ENCODE peak calls at places on chromosomes 11 and 22, in six cellular contexts. One of them, this sample, is unnamed.

GRCh38 chr11:6687876-6688275 is 4.7 kb upstream of the MRPL17 start:
- DNase-seq in HCT116: no peak
- DNase-seq in HepG2: no peak
- DNase-seq in K562: no peak
- DNase-seq in H1: no peak
- DNase-seq in SK-N-SH: no peak
- DNase-seq in this sample: no peak

GRCh38 chr22:42947211-42947990 is 67.5 kb downstream of the PACSIN2 start:
- DNase-seq in HCT116: peak; percentile 73
- DNase-seq in HepG2: peak; percentile 87
- DNase-seq in K562: no peak
- DNase-seq in H1: no peak
- DNase-seq in SK-N-SH: no peak
- DNase-seq in this sample: no peak

GRCh38 chr11:107780775-107781174 is 68.9 kb upstream of the SLN start:
- DNase-seq in HCT116: no peak
- DNase-seq in HepG2: no peak
- DNase-seq in K562: no peak
- DNase-seq in H1: no peak
- DNase-seq in SK-N-SH: no peak
- DNase-seq in this sample: peak; percentile 59

GRCh38 chr22:40685406-40685805 is 6.1 kb downstream of the MCHR1 start:
- DNase-seq in HCT116: no peak
- DNase-seq in HepG2: no peak
- DNase-seq in K562: no peak
- DNase-seq in H1: no peak
- DNase-seq in SK-N-SH: no peak
- DNase-seq in this sample: no peak

GRCh38 chr22:27879923-27880322 is 39.1 kb downstream of the PITPNB start:
- DNase-seq in HCT116: peak; percentile 13
- DNase-seq in HepG2: peak; percentile 56
- DNase-seq in K562: peak; percentile 35
- DNase-seq in H1: no peak
- DNase-seq in SK-N-SH: peak; percentile 55
- DNase-seq in this sample: no peak

GRCh38 chr11:74492084-74492483 is 1.4 kb downstream of the LIPT2 start:
- DNase-seq in HCT116: no peak
- DNase-seq in HepG2: no peak
- DNase-seq in K562: no peak
- DNase-seq in H1: no peak
- DNase-seq in SK-N-SH: no peak
- DNase-seq in this sample: no peak

GRCh38 chr11:101428918-101429317 is 154.9 kb downstream of the TRPC6 start:
- DNase-seq in HCT116: peak; percentile 29
- DNase-seq in HepG2: peak; percentile 7
- DNase-seq in K562: no peak
- DNase-seq in H1: no peak
- DNase-seq in SK-N-SH: no peak
- DNase-seq in this sample: no peak

GRCh38 chr11:130555251-130555841 is 106.9 kb downstream of the ADAMTS15 start:
- DNase-seq in HCT116: no peak
- DNase-seq in HepG2: no peak
- DNase-seq in K562: no peak
- DNase-seq in H1: no peak
- DNase-seq in SK-N-SH: no peak
- DNase-seq in this sample: no peak

GRCh38 chr11:133742388-133742787 is 102.9 kb downstream of the SPATA19 start:
- DNase-seq in HCT116: no peak
- DNase-seq in HepG2: no peak
- DNase-seq in K562: no peak
- DNase-seq in H1: no peak
- DNase-seq in SK-N-SH: no peak
- DNase-seq in this sample: no peak

GRCh38 chr22:31943206-31943975 is 944 bp upstream of the YWHAH start:
- DNase-seq in HCT116: no peak
- DNase-seq in HepG2: no peak
- DNase-seq in K562: no peak
- DNase-seq in H1: no peak
- DNase-seq in SK-N-SH: no peak
- DNase-seq in this sample: no peak

GRCh38 chr22:29073618-29074275 is 912 bp downstream of the KREMEN1 start:
- DNase-seq in HCT116: no peak
- DNase-seq in HepG2: peak; percentile 54
- DNase-seq in K562: no peak
- DNase-seq in H1: peak; percentile 80
- DNase-seq in SK-N-SH: no peak
- DNase-seq in this sample: peak; percentile 37

GRCh38 chr11:18853086-18853720 is 61.6 kb upstream of the PTPN5 start:
- DNase-seq in HCT116: peak; percentile 21
- DNase-seq in HepG2: peak; percentile 36
- DNase-seq in K562: peak; percentile 17
- DNase-seq in H1: peak; percentile 56
- DNase-seq in SK-N-SH: peak; percentile 21
- DNase-seq in this sample: peak; percentile 60

GRCh38 chr11:42976636-42977217 is 335.1 kb upstream of the API5 start:
- DNase-seq in HCT116: no peak
- DNase-seq in HepG2: no peak
- DNase-seq in K562: no peak
- DNase-seq in H1: no peak
- DNase-seq in SK-N-SH: peak; percentile 27
- DNase-seq in this sample: no peak

GRCh38 chr11:26951849-26952515 is 41.9 kb upstream of the FIBIN start:
- DNase-seq in HCT116: no peak
- DNase-seq in HepG2: no peak
- DNase-seq in K562: no peak
- DNase-seq in H1: no peak
- DNase-seq in SK-N-SH: peak; percentile 45
- DNase-seq in this sample: no peak

DNA sequence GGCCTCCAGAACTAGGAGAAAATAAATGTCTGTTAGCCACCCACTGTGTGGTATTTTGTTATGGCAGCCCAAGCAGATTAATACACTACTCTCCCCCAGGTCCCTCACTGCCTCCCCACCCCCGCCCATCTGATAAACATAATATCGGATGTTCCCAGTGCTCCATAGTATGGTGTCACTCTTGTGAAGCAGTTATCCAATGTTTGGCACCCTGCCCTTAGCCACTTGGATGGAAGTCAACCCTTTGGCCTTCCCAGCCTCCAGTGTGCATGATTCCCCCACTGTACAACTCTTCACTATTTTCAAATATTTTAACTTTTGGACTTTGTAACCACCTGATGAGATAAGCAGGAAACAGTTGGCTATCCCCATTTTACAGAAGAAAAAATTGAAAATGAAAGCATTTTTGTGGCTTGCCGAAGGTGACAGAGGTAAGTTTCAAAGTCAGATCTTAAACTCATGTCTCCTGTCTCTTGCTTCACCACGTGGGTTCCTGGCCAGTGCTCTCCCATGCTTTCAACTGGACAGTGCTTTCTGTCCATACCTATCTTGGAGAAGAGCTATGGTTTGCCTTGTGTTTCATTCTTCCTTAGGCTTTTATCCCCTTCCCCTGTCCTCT is 53.2 kb downstream of the ALX4 start:
- DNase-seq in HCT116: no peak
- DNase-seq in HepG2: peak; percentile 22
- DNase-seq in K562: peak; percentile 60
- DNase-seq in H1: no peak
- DNase-seq in SK-N-SH: no peak
- DNase-seq in this sample: no peak
- TF ChIP-seq JUND in HCT116: no peak
- TF ChIP-seq JUND in HepG2: no peak
- TF ChIP-seq JUND in K562: peak; percentile 14
- TF ChIP-seq JUND in H1: no peak
- TF ChIP-seq JUND in SK-N-SH: no peak
- TF ChIP-seq JUND in this sample: no peak

GRCh38 chr22:37623075-37624016 is 14.7 kb downstream of the GGA1 start:
- DNase-seq in HCT116: no peak
- DNase-seq in HepG2: peak; percentile 50
- DNase-seq in K562: peak; percentile 70
- DNase-seq in H1: peak; percentile 95
- DNase-seq in SK-N-SH: peak; percentile 94
- DNase-seq in this sample: peak; percentile 52
- TF ChIP-seq JUND in HCT116: no peak
- TF ChIP-seq JUND in HepG2: no peak
- TF ChIP-seq JUND in K562: no peak
- TF ChIP-seq JUND in H1: no peak
- TF ChIP-seq JUND in SK-N-SH: no peak
- TF ChIP-seq JUND in this sample: no peak

DNA sequence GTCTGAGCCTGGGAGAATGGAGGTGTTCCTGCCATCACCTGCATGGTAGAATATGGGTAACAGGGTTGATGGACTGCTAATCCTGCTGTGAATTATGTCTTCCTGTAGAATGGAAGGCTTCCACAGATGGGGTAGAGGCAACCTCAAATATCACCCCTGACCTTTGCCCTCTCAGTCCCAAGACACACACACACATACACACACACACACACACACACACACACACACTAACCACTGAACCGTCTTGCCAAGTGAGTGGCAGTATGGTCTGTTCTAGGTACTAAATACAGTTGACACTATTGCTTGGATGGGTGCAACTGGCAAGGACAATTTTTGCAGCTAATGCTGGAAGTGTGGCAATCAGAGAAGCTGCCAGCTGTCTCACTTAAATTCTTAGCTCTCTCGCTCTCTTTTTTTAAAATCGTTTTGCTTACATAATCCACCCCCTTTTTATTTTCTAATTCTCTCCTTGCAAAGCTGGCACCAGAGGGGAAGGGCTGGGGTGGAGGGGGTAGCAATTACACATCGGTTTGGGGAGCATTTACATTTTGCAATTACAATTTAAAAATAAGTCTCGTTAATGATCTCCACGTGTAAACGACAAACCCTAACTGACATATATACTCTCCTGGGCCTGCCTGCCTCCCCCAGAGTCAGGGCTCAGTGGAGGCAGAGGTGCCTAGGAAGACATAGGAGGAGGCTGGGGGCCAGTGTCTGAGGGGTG is 162.5 kb downstream of the FEZ1 start:
- DNase-seq in HCT116: no peak
- DNase-seq in HepG2: no peak
- DNase-seq in K562: no peak
- DNase-seq in H1: no peak
- DNase-seq in SK-N-SH: no peak
- DNase-seq in this sample: no peak
- TF ChIP-seq JUND in HCT116: no peak
- TF ChIP-seq JUND in HepG2: no peak
- TF ChIP-seq JUND in K562: no peak
- TF ChIP-seq JUND in H1: no peak
- TF ChIP-seq JUND in SK-N-SH: no peak
- TF ChIP-seq JUND in this sample: no peak

DNA sequence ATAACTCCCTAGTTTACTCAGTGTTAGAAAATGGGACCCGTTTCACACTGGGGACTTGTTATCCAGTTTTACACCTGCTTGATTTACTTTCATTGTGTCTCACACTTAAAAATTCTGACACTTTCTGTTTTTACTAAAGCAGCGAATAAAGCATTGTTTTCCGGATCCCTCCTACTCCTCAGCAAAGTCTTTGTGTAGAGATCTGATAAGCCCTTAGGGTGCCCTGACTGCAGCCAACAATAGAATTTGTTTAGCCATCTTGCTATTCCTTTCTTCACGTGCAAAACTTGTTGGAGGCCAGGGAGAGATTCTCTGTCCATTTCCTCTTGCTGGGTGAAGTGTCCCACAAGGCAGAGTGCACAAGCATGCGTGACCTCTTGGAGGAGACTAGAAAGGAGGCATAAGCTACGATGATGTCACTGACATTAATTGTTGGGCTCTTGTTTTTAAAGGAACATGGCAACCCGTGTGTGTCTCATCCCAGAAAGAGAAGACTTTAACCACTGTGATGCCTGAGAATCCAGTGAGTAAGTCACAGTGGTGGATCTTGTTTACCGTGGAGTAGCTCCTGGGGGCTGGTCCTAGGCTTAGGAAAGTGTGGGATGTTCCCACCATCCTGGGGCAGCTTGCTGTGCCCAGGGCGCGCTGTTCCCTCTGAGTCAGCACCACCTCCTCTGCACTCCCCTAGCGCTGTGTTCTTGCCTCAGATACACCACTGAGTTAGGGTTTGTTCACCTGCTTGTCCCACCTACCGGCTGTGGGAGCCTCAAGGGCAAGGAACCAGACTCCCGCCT is 27.7 kb downstream of the MICAL2 start:
- DNase-seq in HCT116: no peak
- DNase-seq in HepG2: no peak
- DNase-seq in K562: no peak
- DNase-seq in H1: no peak
- DNase-seq in SK-N-SH: peak; percentile 38
- DNase-seq in this sample: no peak
- TF ChIP-seq JUND in HCT116: no peak
- TF ChIP-seq JUND in HepG2: no peak
- TF ChIP-seq JUND in K562: no peak
- TF ChIP-seq JUND in H1: no peak
- TF ChIP-seq JUND in SK-N-SH: peak; percentile 79
- TF ChIP-seq JUND in this sample: no peak

DNA sequence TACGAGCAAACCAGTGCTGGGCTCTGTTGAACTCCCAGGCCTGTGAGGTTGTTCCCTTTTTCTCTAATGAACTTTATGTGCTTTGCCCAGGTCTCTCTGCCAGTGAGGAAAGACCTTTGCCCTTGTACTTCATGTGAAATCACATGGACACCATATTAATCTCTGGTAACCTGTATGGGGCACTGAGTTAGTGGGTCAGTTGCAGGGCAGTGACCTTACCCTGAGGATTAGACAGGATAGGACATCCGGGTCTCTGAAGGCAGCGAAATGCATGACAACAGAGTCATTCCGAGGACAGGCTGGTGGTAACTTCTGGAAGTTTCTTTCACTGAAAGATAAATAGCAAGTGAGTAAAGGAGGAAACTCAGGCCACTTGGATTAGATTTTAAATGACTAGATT is 93.7 kb downstream of the ZBTB16 start:
- DNase-seq in HCT116: no peak
- DNase-seq in HepG2: no peak
- DNase-seq in K562: no peak
- DNase-seq in H1: no peak
- DNase-seq in SK-N-SH: no peak
- DNase-seq in this sample: no peak
- TF ChIP-seq JUND in HCT116: no peak
- TF ChIP-seq JUND in HepG2: no peak
- TF ChIP-seq JUND in K562: no peak
- TF ChIP-seq JUND in H1: no peak
- TF ChIP-seq JUND in SK-N-SH: no peak
- TF ChIP-seq JUND in this sample: no peak

GRCh38 chr11:65606876-65607613 is 7.0 kb downstream of the MAP3K11 start:
- DNase-seq in HCT116: peak; percentile 89
- DNase-seq in HepG2: no peak
- DNase-seq in K562: peak; percentile 67
- DNase-seq in H1: peak; percentile 94
- DNase-seq in SK-N-SH: peak; percentile 100
- DNase-seq in this sample: peak; percentile 91
- TF ChIP-seq JUND in HCT116: no peak
- TF ChIP-seq JUND in HepG2: no peak
- TF ChIP-seq JUND in K562: no peak
- TF ChIP-seq JUND in H1: no peak
- TF ChIP-seq JUND in SK-N-SH: no peak
- TF ChIP-seq JUND in this sample: no peak

This sample was measured in T47D.